ENCODE peak calls at places on chromosomes 13 and 19, in five cellular contexts. One of them, this sample, is unnamed.

GRCh38 chr19:49151339-49152217 is 3.6 kb downstream of the HRC start:
- DNase-seq in PC-3: peak
- DNase-seq in HepG2: no peak
- DNase-seq in osteoblast: peak
- DNase-seq in GM23338: peak
- DNase-seq in this sample: peak

GRCh38 chr19:33208904-33209843 is 15.0 kb downstream of the LRP3 start:
- DNase-seq in PC-3: no peak
- DNase-seq in HepG2: no peak
- DNase-seq in osteoblast: no peak
- DNase-seq in GM23338: no peak
- DNase-seq in this sample: no peak

GRCh38 chr13:111145506-111145905 is 30.4 kb downstream of the ARHGEF7 start:
- DNase-seq in PC-3: no peak
- DNase-seq in HepG2: no peak
- DNase-seq in osteoblast: no peak
- DNase-seq in GM23338: no peak
- DNase-seq in this sample: no peak

GRCh38 chr19:17243340-17243853 is 2.3 kb downstream of the NR2F6 start:
- DNase-seq in PC-3: no peak
- DNase-seq in HepG2: peak
- DNase-seq in osteoblast: peak
- DNase-seq in GM23338: no peak
- DNase-seq in this sample: no peak

GRCh38 chr13:26721251-26721939 is 39.2 kb downstream of the GPR12 start:
- DNase-seq in PC-3: no peak
- DNase-seq in HepG2: no peak
- DNase-seq in osteoblast: peak
- DNase-seq in GM23338: no peak
- DNase-seq in this sample: no peak

GRCh38 chr13:114025432-114026127 is 51.7 kb upstream of the C13orf46 start:
- DNase-seq in PC-3: no peak
- DNase-seq in HepG2: no peak
- DNase-seq in osteoblast: no peak
- DNase-seq in GM23338: no peak
- DNase-seq in this sample: peak

GRCh38 chr13:113791761-113792160 is 32.7 kb downstream of the TMEM255B start:
- DNase-seq in PC-3: no peak
- DNase-seq in HepG2: no peak
- DNase-seq in osteoblast: peak
- DNase-seq in GM23338: no peak
- DNase-seq in this sample: no peak

GRCh38 chr19:11843741-11844140 is 4.8 kb upstream of the ZNF439 start:
- DNase-seq in PC-3: no peak
- DNase-seq in HepG2: no peak
- DNase-seq in osteoblast: no peak
- DNase-seq in GM23338: no peak
- DNase-seq in this sample: no peak

GRCh38 chr13:25733061-25733491 is 318.7 kb downstream of the SHISA2 start:
- DNase-seq in PC-3: peak
- DNase-seq in HepG2: no peak
- DNase-seq in osteoblast: no peak
- DNase-seq in GM23338: no peak
- DNase-seq in this sample: no peak

GRCh38 chr19:34676697-34677385 is at the start of gene SCGB2B2:
- DNase-seq in PC-3: peak
- DNase-seq in HepG2: no peak
- DNase-seq in osteoblast: peak
- DNase-seq in GM23338: peak
- DNase-seq in this sample: peak

GRCh38 chr13:48630291-48630690 is 23.4 kb upstream of the CYSLTR2 start:
- DNase-seq in PC-3: no peak
- DNase-seq in HepG2: no peak
- DNase-seq in osteoblast: no peak
- DNase-seq in GM23338: no peak
- DNase-seq in this sample: no peak

GRCh38 chr13:111339366-111340143 is 19.1 kb downstream of the TEX29 start:
- DNase-seq in PC-3: no peak
- DNase-seq in HepG2: no peak
- DNase-seq in osteoblast: no peak
- DNase-seq in GM23338: no peak
- DNase-seq in this sample: no peak

GRCh38 chr13:27022571-27023311 is 148.9 kb downstream of the USP12 start:
- DNase-seq in PC-3: peak
- DNase-seq in HepG2: peak
- DNase-seq in osteoblast: no peak
- DNase-seq in GM23338: no peak
- DNase-seq in this sample: no peak

GRCh38 chr13:20796791-20797513 is 23.2 kb upstream of the EEF1AKMT1 start:
- DNase-seq in PC-3: peak
- DNase-seq in HepG2: no peak
- DNase-seq in osteoblast: peak
- DNase-seq in GM23338: no peak
- DNase-seq in this sample: no peak

GRCh38 chr13:63425131-63425530 is 2009.5 kb upstream of the PCDH20 start:
- DNase-seq in PC-3: no peak
- DNase-seq in HepG2: no peak
- DNase-seq in osteoblast: no peak
- DNase-seq in GM23338: no peak
- DNase-seq in this sample: no peak

GRCh38 chr19:23522431-23522830 is 127.2 kb upstream of the ZNF91 start:
- DNase-seq in PC-3: peak
- DNase-seq in HepG2: no peak
- DNase-seq in osteoblast: no peak
- DNase-seq in GM23338: no peak
- DNase-seq in this sample: no peak

GRCh38 chr19:39402417-39403297 is 4.0 kb upstream of the ZFP36 start:
- DNase-seq in PC-3: peak
- DNase-seq in HepG2: no peak
- DNase-seq in osteoblast: peak
- DNase-seq in GM23338: peak
- DNase-seq in this sample: peak

GRCh38 chr19:18520848-18521691 is 800 bp downstream of the ELL start:
- DNase-seq in PC-3: no peak
- DNase-seq in HepG2: no peak
- DNase-seq in osteoblast: peak
- DNase-seq in GM23338: peak
- DNase-seq in this sample: peak

GRCh38 chr19:30788105-30788765 is 416.1 kb downstream of the ZNF536 start:
- DNase-seq in PC-3: no peak
- DNase-seq in HepG2: no peak
- DNase-seq in osteoblast: no peak
- DNase-seq in GM23338: no peak
- DNase-seq in this sample: no peak

GRCh38 chr13:54018485-54018884 is 989.9 kb downstream of the OLFM4 start:
- DNase-seq in PC-3: no peak
- DNase-seq in HepG2: no peak
- DNase-seq in osteoblast: no peak
- DNase-seq in GM23338: no peak
- DNase-seq in this sample: no peak

GRCh38 chr13:111662451-111662850 is 342.0 kb downstream of the TEX29 start:
- DNase-seq in PC-3: no peak
- DNase-seq in HepG2: no peak
- DNase-seq in osteoblast: no peak
- DNase-seq in GM23338: no peak
- DNase-seq in this sample: no peak

GRCh38 chr13:37023871-37024270 is 23.3 kb downstream of the EXOSC8 start:
- DNase-seq in PC-3: peak
- DNase-seq in HepG2: no peak
- DNase-seq in osteoblast: no peak
- DNase-seq in GM23338: no peak
- DNase-seq in this sample: no peak

GRCh38 chr19:47111081-47111589 is 2.4 kb downstream of the ZC3H4 start:
- DNase-seq in PC-3: no peak
- DNase-seq in HepG2: no peak
- DNase-seq in osteoblast: no peak
- DNase-seq in GM23338: no peak
- DNase-seq in this sample: peak

GRCh38 chr13:22062478-22063205 is 391.8 kb downstream of the FGF9 start:
- DNase-seq in PC-3: no peak
- DNase-seq in HepG2: no peak
- DNase-seq in osteoblast: no peak
- DNase-seq in GM23338: no peak
- DNase-seq in this sample: no peak

GRCh38 chr13:27375686-27376326 is 48.6 kb upstream of the GTF3A start:
- DNase-seq in PC-3: peak
- DNase-seq in HepG2: peak
- DNase-seq in osteoblast: peak
- DNase-seq in GM23338: peak
- DNase-seq in this sample: peak

GRCh38 chr13:77515785-77516184 is 19.7 kb upstream of the SCEL start:
- DNase-seq in PC-3: peak
- DNase-seq in HepG2: no peak
- DNase-seq in osteoblast: no peak
- DNase-seq in GM23338: no peak
- DNase-seq in this sample: no peak

GRCh38 chr19:32063601-32064000 is 281.8 kb upstream of the ZNF507 start:
- DNase-seq in PC-3: no peak
- DNase-seq in HepG2: no peak
- DNase-seq in osteoblast: no peak
- DNase-seq in GM23338: no peak
- DNase-seq in this sample: no peak

GRCh38 chr19:16298334-16298733 is 26.3 kb upstream of the KLF2 start:
- DNase-seq in PC-3: no peak
- DNase-seq in HepG2: no peak
- DNase-seq in osteoblast: no peak
- DNase-seq in GM23338: no peak
- DNase-seq in this sample: no peak

GRCh38 chr19:2524840-2525723 is 49.2 kb downstream of the GADD45B start:
- DNase-seq in PC-3: peak
- DNase-seq in HepG2: peak
- DNase-seq in osteoblast: peak
- DNase-seq in GM23338: peak
- DNase-seq in this sample: no peak

GRCh38 chr13:102197193-102197592 is 204.7 kb downstream of the FGF14 start:
- DNase-seq in PC-3: peak
- DNase-seq in HepG2: peak
- DNase-seq in osteoblast: no peak
- DNase-seq in GM23338: peak
- DNase-seq in this sample: no peak

GRCh38 chr19:54674021-54674617 is 11.3 kb downstream of the LILRB4 start:
- DNase-seq in PC-3: peak
- DNase-seq in HepG2: peak
- DNase-seq in osteoblast: no peak
- DNase-seq in GM23338: peak
- DNase-seq in this sample: peak

GRCh38 chr19:13208131-13208963 is 58.1 kb downstream of the IER2 start:
- DNase-seq in PC-3: no peak
- DNase-seq in HepG2: no peak
- DNase-seq in osteoblast: peak
- DNase-seq in GM23338: no peak
- DNase-seq in this sample: peak

DNA sequence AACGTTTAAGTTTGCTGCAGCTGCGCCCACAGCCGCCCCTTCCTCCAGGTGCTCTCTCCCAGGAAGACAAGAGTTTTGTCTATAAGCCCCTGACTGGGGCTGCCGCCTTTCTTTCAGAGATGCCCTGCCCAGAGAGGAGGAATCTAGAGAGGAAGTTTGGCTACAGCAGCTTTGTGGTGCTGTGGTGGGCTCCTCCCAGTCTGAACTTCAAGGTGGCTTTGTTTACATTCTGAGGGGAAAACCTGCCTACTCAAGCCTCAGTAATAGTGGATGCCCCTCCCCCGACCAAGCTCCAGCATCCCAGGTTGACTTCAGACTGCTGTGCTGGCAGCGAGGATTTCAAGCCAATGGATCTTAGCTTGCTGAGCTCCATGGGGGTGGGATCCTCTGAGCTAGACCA is 6.4 kb upstream of the ERICH6B start:
- DNase-seq in PC-3: no peak
- DNase-seq in HepG2: no peak
- DNase-seq in osteoblast: no peak
- DNase-seq in GM23338: peak
- DNase-seq in this sample: no peak
- H2AFZ ChIP-seq in PC-3: no peak
- H2AFZ ChIP-seq in HepG2: no peak
- H2AFZ ChIP-seq in osteoblast: no peak
- H2AFZ ChIP-seq in GM23338: peak
- H2AFZ ChIP-seq in this sample: no peak

GRCh38 chr13:51846756-51847155 is 1.8 kb upstream of the TMEM272 start:
- DNase-seq in PC-3: peak
- DNase-seq in HepG2: no peak
- DNase-seq in osteoblast: no peak
- DNase-seq in GM23338: no peak
- DNase-seq in this sample: no peak

GRCh38 chr13:51848674-51849073 is 3.7 kb upstream of the TMEM272 start:
- DNase-seq in PC-3: peak
- DNase-seq in HepG2: peak
- DNase-seq in osteoblast: peak
- DNase-seq in GM23338: no peak
- DNase-seq in this sample: no peak

GRCh38 chr13:51844862-51845573 is at the start of gene TMEM272:
- DNase-seq in PC-3: peak
- DNase-seq in HepG2: peak
- DNase-seq in osteoblast: peak
- DNase-seq in GM23338: peak
- DNase-seq in this sample: peak

GRCh38 chr13:51843529-51843928 is 1.4 kb downstream of the TMEM272 start:
- DNase-seq in PC-3: no peak
- DNase-seq in HepG2: no peak
- DNase-seq in osteoblast: no peak
- DNase-seq in GM23338: no peak
- DNase-seq in this sample: no peak

GRCh38 chr13:51845574-51846318 is 769 bp upstream of the TMEM272 start:
- DNase-seq in PC-3: no peak
- DNase-seq in HepG2: peak
- DNase-seq in osteoblast: no peak
- DNase-seq in GM23338: no peak
- DNase-seq in this sample: no peak
- H2AFZ ChIP-seq in PC-3: peak
- H2AFZ ChIP-seq in HepG2: peak
- H2AFZ ChIP-seq in osteoblast: peak
- H2AFZ ChIP-seq in GM23338: peak
- H2AFZ ChIP-seq in this sample: peak

DNA sequence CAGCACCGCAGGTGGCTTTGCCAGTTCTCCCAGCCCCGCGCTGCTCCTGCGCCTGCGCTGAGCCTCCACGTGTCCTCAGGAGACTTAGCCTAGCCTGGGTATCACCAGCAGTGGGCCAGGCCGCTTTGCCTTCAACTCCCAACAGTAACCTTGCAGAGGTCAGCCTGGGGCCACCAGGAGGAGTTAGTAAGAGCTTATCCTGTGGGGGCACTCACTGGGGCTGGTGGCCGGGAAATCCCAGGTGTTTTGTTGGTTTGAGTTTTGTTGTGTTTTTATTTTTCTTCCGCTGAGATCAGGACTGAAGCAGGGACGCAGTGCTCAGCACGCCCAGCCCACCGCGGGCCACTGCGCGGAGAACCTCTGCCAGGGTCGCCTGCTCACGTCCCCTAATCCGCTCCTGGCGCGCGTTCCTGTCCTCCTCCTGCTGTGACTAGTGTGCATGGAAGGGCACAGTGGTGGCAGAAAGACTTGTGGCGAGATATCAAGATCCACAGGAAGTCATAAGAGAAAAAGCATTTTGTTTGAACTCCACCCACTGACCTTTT is 207.4 kb upstream of the RFC3 start:
- DNase-seq in PC-3: no peak
- DNase-seq in HepG2: peak
- DNase-seq in osteoblast: peak
- DNase-seq in GM23338: peak
- DNase-seq in this sample: no peak
- H2AFZ ChIP-seq in PC-3: no peak
- H2AFZ ChIP-seq in HepG2: no peak
- H2AFZ ChIP-seq in osteoblast: peak
- H2AFZ ChIP-seq in GM23338: peak
- H2AFZ ChIP-seq in this sample: no peak

GRCh38 chr13:92224825-92225224 is 826.4 kb downstream of the GPC5 start:
- DNase-seq in PC-3: no peak
- DNase-seq in HepG2: no peak
- DNase-seq in osteoblast: no peak
- DNase-seq in GM23338: no peak
- DNase-seq in this sample: no peak
- H2AFZ ChIP-seq in PC-3: no peak
- H2AFZ ChIP-seq in HepG2: no peak
- H2AFZ ChIP-seq in osteoblast: no peak
- H2AFZ ChIP-seq in GM23338: no peak
- H2AFZ ChIP-seq in this sample: no peak